ENCODE peak calls at places on chromosomes 1 and 21, in eight cellular contexts. E is LoVo; D is progenitor cell of endocrine pancreas; C is activated CD4-positive, alpha-beta T cell treated with anti-CD3 and anti-CD28 coated beads for 24 hours; A is HCEC 1CT; O is stimulated activated CD4-positive, alpha-beta T cell treated with anti-CD3 and anti-CD28 coated beads, Interleukin-1b, Interleukin-23, amount 100 ng/mL, for 4 hours; K is globus pallidus; R is hypothalamus. L is an unnamed sample.

GRCh38 chr21:44969066-44969649 is 29.3 kb downstream of the SLX9 start:
- DNase-seq in E (no peak), D (no peak), C (no peak), A (no peak), O (no peak), K (no peak), R (no peak), L (no peak)

GRCh38 chr1:227131193-227131592 is 187.1 kb downstream of the CDC42BPA start:
- DNase-seq in E (peak; percentile 26), D (no peak), C (no peak), A (peak; percentile 69), O (no peak), K (no peak), R (no peak), L (no peak)

GRCh38 chr1:186482661-186483255 is 21.8 kb upstream of the PDC start:
- DNase-seq in E (peak; percentile 58), D (peak; percentile 51), C (peak; percentile 17), A (peak; percentile 59), O (no peak), K (peak; percentile 30), R (no peak), L (no peak)

GRCh38 chr1:217004776-217005436 is 281.7 kb upstream of the ESRRG start:
- DNase-seq in E (no peak), D (no peak), C (no peak), A (no peak), O (no peak), K (no peak), R (no peak), L (no peak)

GRCh38 chr21:39452207-39452964 is 616 bp downstream of the SH3BGR start:
- DNase-seq in E (no peak), D (no peak), C (no peak), A (no peak), O (no peak), K (peak; percentile 90), R (no peak), L (no peak)

GRCh38 chr1:245807306-245807705 is 652.5 kb downstream of the KIF26B start:
- DNase-seq in E (no peak), D (no peak), C (no peak), A (no peak), O (no peak), K (no peak), R (no peak), L (no peak)

GRCh38 chr1:70738576-70738975 is 309.0 kb downstream of the PTGER3 start:
- DNase-seq in E (no peak), D (no peak), C (no peak), A (no peak), O (no peak), K (no peak), R (no peak), L (no peak)

GRCh38 chr1:59686170-59686569 is 128.6 kb upstream of the HOOK1 start:
- DNase-seq in E (no peak), D (no peak), C (no peak), A (no peak), O (no peak), K (no peak), R (no peak), L (no peak)

GRCh38 chr1:169680377-169681019 is 30.9 kb downstream of the SELL start:
- DNase-seq in E (no peak), D (no peak), C (peak; percentile 59), A (no peak), O (no peak), K (no peak), R (no peak), L (no peak)

GRCh38 chr21:32088471-32088870 is 190.4 kb downstream of the MIS18A start:
- DNase-seq in E (no peak), D (no peak), C (no peak), A (no peak), O (no peak), K (no peak), R (no peak), L (no peak)

GRCh38 chr1:200526709-200527612 is 93.6 kb downstream of the KIF14 start:
- DNase-seq in E (no peak), D (no peak), C (no peak), A (peak; percentile 55), O (no peak), K (no peak), R (no peak), L (no peak)

GRCh38 chr1:108686609-108687313 is 5.3 kb upstream of the PRPF38B start:
- DNase-seq in E (no peak), D (no peak), C (no peak), A (peak; percentile 39), O (no peak), K (no peak), R (no peak), L (no peak)

GRCh38 chr1:206792939-206793607 is 20.8 kb upstream of the IL10 start:
- DNase-seq in E (no peak), D (no peak), C (no peak), A (no peak), O (no peak), K (no peak), R (no peak), L (no peak)

GRCh38 chr1:38026592-38027200 is 14.2 kb downstream of the UTP11 start:
- DNase-seq in E (no peak), D (peak; percentile 44), C (no peak), A (peak; percentile 55), O (no peak), K (peak; percentile 38), R (no peak), L (peak; percentile 25)

GRCh38 chr1:241362350-241362749 is 5.3 kb upstream of the RGS7 start:
- DNase-seq in E (no peak), D (no peak), C (no peak), A (no peak), O (no peak), K (no peak), R (no peak), L (no peak)

GRCh38 chr1:185438936-185439335 is 121.9 kb upstream of the IVNS1ABP start:
- DNase-seq in E (no peak), D (no peak), C (no peak), A (no peak), O (no peak), K (no peak), R (no peak), L (no peak)

GRCh38 chr1:117318011-117318410 is 49.2 kb upstream of the MAN1A2 start:
- DNase-seq in E (no peak), D (no peak), C (no peak), A (no peak), O (no peak), K (no peak), R (no peak), L (no peak)

L was measured in occipital lobe.